ENCODE peak calls at places on chromosomes 3 and 15, in seven cellular contexts. One of them, this sample, is unnamed.

GRCh38 chr3:38843898-38844297 is 27.9 kb upstream of the SCN10A start:
- DNase-seq in ELR: peak
- DNase-seq in astrocyte: peak
- DNase-seq in lower lobe of right lung: no peak
- DNase-seq in WTC11: no peak
- DNase-seq in frontal cortex: no peak
- DNase-seq in NCI-H1105: no peak
- DNase-seq in this sample: no peak

GRCh38 chr3:194101592-194102432 is 34.1 kb upstream of the HES1 start:
- DNase-seq in ELR: no peak
- DNase-seq in lower lobe of right lung: no peak
- DNase-seq in astrocyte: no peak
- DNase-seq in frontal cortex: no peak
- DNase-seq in NCI-H1105: no peak
- DNase-seq in WTC11: no peak
- DNase-seq in this sample: no peak

GRCh38 chr15:66101715-66102395 is 151.7 kb downstream of the MEGF11 start:
- DNase-seq in NCI-H1105: no peak
- DNase-seq in frontal cortex: no peak
- DNase-seq in astrocyte: no peak
- DNase-seq in lower lobe of right lung: no peak
- DNase-seq in WTC11: peak
- DNase-seq in ELR: no peak
- DNase-seq in this sample: no peak

GRCh38 chr15:68672781-68673205 is 94.0 kb downstream of the CORO2B start:
- DNase-seq in lower lobe of right lung: no peak
- DNase-seq in NCI-H1105: peak
- DNase-seq in astrocyte: no peak
- DNase-seq in frontal cortex: no peak
- DNase-seq in ELR: peak
- DNase-seq in WTC11: peak
- DNase-seq in this sample: no peak

GRCh38 chr15:52214553-52214952 is 23.4 kb upstream of the GNB5 start:
- DNase-seq in WTC11: no peak
- DNase-seq in NCI-H1105: no peak
- DNase-seq in astrocyte: no peak
- DNase-seq in lower lobe of right lung: no peak
- DNase-seq in frontal cortex: no peak
- DNase-seq in ELR: no peak
- DNase-seq in this sample: no peak

GRCh38 chr3:140274429-140274828 is 339.4 kb downstream of the CLSTN2 start:
- DNase-seq in ELR: no peak
- DNase-seq in astrocyte: no peak
- DNase-seq in WTC11: no peak
- DNase-seq in NCI-H1105: no peak
- DNase-seq in frontal cortex: no peak
- DNase-seq in lower lobe of right lung: no peak
- DNase-seq in this sample: no peak

GRCh38 chr3:107775958-107776357 is 253.2 kb downstream of the BBX start:
- DNase-seq in NCI-H1105: peak
- DNase-seq in lower lobe of right lung: no peak
- DNase-seq in ELR: no peak
- DNase-seq in WTC11: no peak
- DNase-seq in astrocyte: no peak
- DNase-seq in frontal cortex: no peak
- DNase-seq in this sample: no peak

GRCh38 chr3:64354956-64355355 is 129.7 kb upstream of the PRICKLE2 start:
- DNase-seq in astrocyte: no peak
- DNase-seq in ELR: no peak
- DNase-seq in frontal cortex: no peak
- DNase-seq in lower lobe of right lung: no peak
- DNase-seq in NCI-H1105: no peak
- DNase-seq in WTC11: no peak
- DNase-seq in this sample: no peak

GRCh38 chr3:10703875-10704274 is 112.2 kb upstream of the SLC6A11 start:
- DNase-seq in WTC11: peak
- DNase-seq in ELR: peak
- DNase-seq in frontal cortex: no peak
- DNase-seq in NCI-H1105: no peak
- DNase-seq in lower lobe of right lung: no peak
- DNase-seq in astrocyte: peak
- DNase-seq in this sample: no peak

GRCh38 chr15:60116456-60117089 is 112.5 kb downstream of the FOXB1 start:
- DNase-seq in NCI-H1105: no peak
- DNase-seq in astrocyte: no peak
- DNase-seq in WTC11: no peak
- DNase-seq in ELR: no peak
- DNase-seq in frontal cortex: no peak
- DNase-seq in lower lobe of right lung: no peak
- DNase-seq in this sample: no peak

GRCh38 chr15:101110681-101111569 is 140.9 kb downstream of the CHSY1 start:
- DNase-seq in WTC11: no peak
- DNase-seq in lower lobe of right lung: no peak
- DNase-seq in ELR: no peak
- DNase-seq in NCI-H1105: no peak
- DNase-seq in astrocyte: no peak
- DNase-seq in frontal cortex: no peak
- DNase-seq in this sample: no peak

GRCh38 chr15:96234109-96234892 is 96.2 kb upstream of the NR2F2 start:
- DNase-seq in WTC11: no peak
- DNase-seq in NCI-H1105: no peak
- DNase-seq in lower lobe of right lung: no peak
- DNase-seq in ELR: peak
- DNase-seq in astrocyte: peak
- DNase-seq in frontal cortex: no peak
- DNase-seq in this sample: no peak

GRCh38 chr3:8143186-8143585 is 358.4 kb upstream of the LMCD1 start:
- DNase-seq in NCI-H1105: no peak
- DNase-seq in ELR: no peak
- DNase-seq in frontal cortex: no peak
- DNase-seq in WTC11: no peak
- DNase-seq in lower lobe of right lung: no peak
- DNase-seq in astrocyte: peak
- DNase-seq in this sample: no peak

GRCh38 chr3:10941972-10942371 is 50.6 kb upstream of the SLC6A1 start:
- DNase-seq in astrocyte: no peak
- DNase-seq in WTC11: peak
- DNase-seq in ELR: peak
- DNase-seq in lower lobe of right lung: no peak
- DNase-seq in frontal cortex: no peak
- DNase-seq in NCI-H1105: no peak
- DNase-seq in this sample: no peak

GRCh38 chr3:187975571-187976360 is 178.2 kb upstream of the LPP start:
- DNase-seq in astrocyte: no peak
- DNase-seq in NCI-H1105: no peak
- DNase-seq in WTC11: no peak
- DNase-seq in ELR: no peak
- DNase-seq in lower lobe of right lung: no peak
- DNase-seq in frontal cortex: no peak
- DNase-seq in this sample: no peak

GRCh38 chr3:167740961-167741587 is 5.6 kb downstream of the SERPINI1 start:
- DNase-seq in lower lobe of right lung: no peak
- DNase-seq in astrocyte: no peak
- DNase-seq in frontal cortex: peak
- DNase-seq in WTC11: peak
- DNase-seq in ELR: peak
- DNase-seq in NCI-H1105: peak
- DNase-seq in this sample: peak

GRCh38 chr3:43755511-43756200 is 64.9 kb downstream of the ABHD5 start:
- DNase-seq in NCI-H1105: no peak
- DNase-seq in WTC11: no peak
- DNase-seq in frontal cortex: no peak
- DNase-seq in lower lobe of right lung: no peak
- DNase-seq in astrocyte: no peak
- DNase-seq in ELR: no peak
- DNase-seq in this sample: peak

GRCh38 chr3:168457973-168458539 is 362.3 kb upstream of the GOLIM4 start:
- DNase-seq in NCI-H1105: no peak
- DNase-seq in ELR: no peak
- DNase-seq in frontal cortex: no peak
- DNase-seq in astrocyte: no peak
- DNase-seq in lower lobe of right lung: no peak
- DNase-seq in WTC11: no peak
- DNase-seq in this sample: no peak

GRCh38 chr15:88631464-88632028 is 7.3 kb upstream of the ISG20 start:
- DNase-seq in astrocyte: no peak
- DNase-seq in ELR: no peak
- DNase-seq in NCI-H1105: no peak
- DNase-seq in lower lobe of right lung: no peak
- DNase-seq in WTC11: no peak
- DNase-seq in frontal cortex: no peak
- DNase-seq in this sample: no peak

GRCh38 chr3:107674371-107674770 is 151.6 kb downstream of the BBX start:
- DNase-seq in frontal cortex: no peak
- DNase-seq in lower lobe of right lung: no peak
- DNase-seq in ELR: no peak
- DNase-seq in astrocyte: peak
- DNase-seq in NCI-H1105: no peak
- DNase-seq in WTC11: no peak
- DNase-seq in this sample: no peak

GRCh38 chr3:155026999-155027591 is 53.0 kb upstream of the MME start:
- DNase-seq in astrocyte: peak
- DNase-seq in frontal cortex: no peak
- DNase-seq in WTC11: no peak
- DNase-seq in lower lobe of right lung: no peak
- DNase-seq in ELR: no peak
- DNase-seq in NCI-H1105: no peak
- DNase-seq in this sample: no peak

GRCh38 chr3:146817705-146818104 is 212.6 kb upstream of the PLSCR5 start:
- DNase-seq in lower lobe of right lung: no peak
- DNase-seq in NCI-H1105: peak
- DNase-seq in astrocyte: peak
- DNase-seq in frontal cortex: no peak
- DNase-seq in ELR: peak
- DNase-seq in WTC11: no peak
- DNase-seq in this sample: no peak

GRCh38 chr3:156642750-156643728 is 31.4 kb upstream of the TIPARP start:
- DNase-seq in frontal cortex: peak
- DNase-seq in ELR: no peak
- DNase-seq in WTC11: no peak
- DNase-seq in astrocyte: no peak
- DNase-seq in NCI-H1105: no peak
- DNase-seq in lower lobe of right lung: no peak
- DNase-seq in this sample: no peak

GRCh38 chr3:152071924-152072323 is 196.8 kb upstream of the MBNL1 start:
- DNase-seq in frontal cortex: no peak
- DNase-seq in WTC11: no peak
- DNase-seq in NCI-H1105: no peak
- DNase-seq in lower lobe of right lung: no peak
- DNase-seq in ELR: peak
- DNase-seq in astrocyte: peak
- DNase-seq in this sample: no peak

GRCh38 chr15:98025237-98025636 is 64.7 kb downstream of the ARRDC4 start:
- DNase-seq in WTC11: no peak
- DNase-seq in NCI-H1105: no peak
- DNase-seq in lower lobe of right lung: no peak
- DNase-seq in astrocyte: peak
- DNase-seq in frontal cortex: no peak
- DNase-seq in ELR: peak
- DNase-seq in this sample: no peak

GRCh38 chr15:84654689-84655453 is 788 bp upstream of the WDR73 start:
- DNase-seq in ELR: peak
- DNase-seq in lower lobe of right lung: peak
- DNase-seq in NCI-H1105: peak
- DNase-seq in astrocyte: peak
- DNase-seq in WTC11: peak
- DNase-seq in frontal cortex: peak
- DNase-seq in this sample: peak

GRCh38 chr3:16552757-16553156 is 39.3 kb upstream of the RFTN1 start:
- DNase-seq in frontal cortex: no peak
- DNase-seq in astrocyte: no peak
- DNase-seq in ELR: no peak
- DNase-seq in WTC11: no peak
- DNase-seq in NCI-H1105: no peak
- DNase-seq in lower lobe of right lung: no peak
- DNase-seq in this sample: no peak

GRCh38 chr3:55362206-55362960 is 124.7 kb downstream of the WNT5A start:
- DNase-seq in ELR: peak
- DNase-seq in lower lobe of right lung: no peak
- DNase-seq in WTC11: no peak
- DNase-seq in astrocyte: peak
- DNase-seq in NCI-H1105: no peak
- DNase-seq in frontal cortex: no peak
- DNase-seq in this sample: no peak

GRCh38 chr3:64593350-64593749 is 94.5 kb downstream of the ADAMTS9 start:
- DNase-seq in WTC11: no peak
- DNase-seq in ELR: no peak
- DNase-seq in NCI-H1105: no peak
- DNase-seq in lower lobe of right lung: no peak
- DNase-seq in astrocyte: no peak
- DNase-seq in frontal cortex: no peak
- DNase-seq in this sample: no peak

This sample was measured in CD4-positive, alpha-beta T cell.